ENCODE peak calls at places on chromosome 12, in ten cellular contexts. Q is activated CD8-positive, alpha-beta T cell treated with anti-CD3 and anti-CD28 coated beads for 36 hours; H is heart left ventricle; S is activated T-helper 17 cell treated with anti-CD3 and anti-CD28 coated beads, Interleukin-2, amount 50 U/mL, for 72 hours; Z is left cardiac atrium; J is activated naive CD8-positive, alpha-beta T cell treated with anti-CD3 and anti-CD28 coated beads, Interleukin-2, amount 10 ng/mL, durations not matched to agents 7 days and 5 days; R is IMR-90; B is aorta; E is upper lobe of right lung; M is Panc1. A is an unnamed sample.

GRCh38 chr12:64103821-64104220 is 118.3 kb downstream of the KICS2 start:
- ATAC-seq in M (no peak), E (no peak), J (no peak), R (no peak), B (no peak), Q (no peak), Z (no peak), H (no peak), S (no peak), A (no peak)

GRCh38 chr12:25934461-25934860 is 24.0 kb upstream of the RASSF8 start:
- ATAC-seq in S (no peak), J (no peak), E (no peak), B (no peak), M (no peak), Q (no peak), Z (no peak), R (no peak), H (no peak), A (no peak)

GRCh38 chr12:26658991-26659390 is 174.0 kb downstream of the ITPR2 start:
- ATAC-seq in S (no peak), M (no peak), Z (no peak), B (no peak), H (no peak), R (peak), Q (no peak), E (no peak), J (no peak), A (peak)

GRCh38 chr12:7929069-7929792 is 6.8 kb downstream of the SLC2A3 start:
- ATAC-seq in Q (no peak), Z (no peak), J (no peak), B (no peak), R (no peak), E (peak), H (no peak), S (no peak), M (no peak), A (no peak)

GRCh38 chr12:112716099-112717093 is 75.2 kb upstream of the RPH3A start:
- ATAC-seq in M (peak), E (peak), S (peak), J (no peak), R (no peak), B (no peak), Z (no peak), Q (peak), H (no peak), A (no peak)

GRCh38 chr12:16602412-16602811 is 3.5 kb downstream of the LMO3 start:
- ATAC-seq in J (no peak), Z (no peak), M (no peak), E (no peak), R (no peak), S (no peak), Q (no peak), H (no peak), B (no peak), A (no peak)

GRCh38 chr12:76247026-76247688 is 101.1 kb downstream of the BBS10 start:
- ATAC-seq in Z (peak), S (no peak), Q (no peak), B (no peak), R (peak), E (no peak), H (peak), M (no peak), J (no peak), A (peak)

GRCh38 chr12:12133785-12134184 is 63.0 kb downstream of the BCL2L14 start:
- ATAC-seq in E (no peak), R (no peak), M (no peak), H (no peak), Z (no peak), B (no peak), J (no peak), S (no peak), Q (no peak), A (no peak)

GRCh38 chr12:7869137-7869536 is 3.6 kb downstream of the SLC2A14 start:
- ATAC-seq in H (no peak), E (no peak), B (no peak), J (no peak), Q (no peak), R (no peak), S (no peak), Z (no peak), M (no peak), A (no peak)

GRCh38 chr12:93215290-93215678 is 162.4 kb upstream of the NUDT4 start:
- ATAC-seq in S (no peak), E (no peak), H (no peak), R (no peak), M (no peak), J (no peak), Q (no peak), B (no peak), Z (no peak), A (no peak)

GRCh38 chr12:34219046-34219770 is 196.9 kb downstream of the ALG10 start:
- ATAC-seq in R (no peak), Z (peak), B (no peak), Q (no peak), J (peak), E (peak), M (no peak), S (peak), H (peak), A (no peak)

GRCh38 chr12:106978035-106978800 is 8.7 kb downstream of the MTERF2 start:
- ATAC-seq in S (no peak), B (no peak), Q (no peak), M (no peak), J (no peak), H (no peak), Z (peak), E (no peak), R (no peak), A (no peak)

GRCh38 chr12:68180792-68181744 is 21.5 kb upstream of the IFNG start:
- ATAC-seq in Q (peak), E (no peak), Z (no peak), S (peak), R (no peak), B (no peak), J (peak), H (peak), M (no peak), A (no peak)

GRCh38 chr12:53500119-53500775 is 836 bp upstream of the TARBP2 start:
- ATAC-seq in E (peak), H (no peak), Q (no peak), M (no peak), R (no peak), J (no peak), B (peak), Z (peak), S (no peak), A (peak)

GRCh38 chr12:104792570-104792969 is 165.5 kb downstream of the SLC41A2 start:
- ATAC-seq in M (peak), B (peak), R (peak), H (peak), E (peak), Z (peak), S (no peak), J (no peak), Q (no peak), A (peak)

GRCh38 chr12:51911788-51912711 is 4.7 kb downstream of the ACVRL1 start:
- ATAC-seq in E (peak), M (no peak), Z (peak), J (no peak), S (no peak), H (peak), Q (no peak), B (peak), R (peak), A (peak)

GRCh38 chr12:23399402-23399933 is 550.0 kb downstream of the SOX5 start:
- ATAC-seq in Q (no peak), R (no peak), S (no peak), Z (no peak), H (no peak), M (no peak), J (no peak), E (no peak), B (no peak), A (no peak)

GRCh38 chr12:49615725-49616124 is 7.6 kb upstream of the PRPF40B start:
- ATAC-seq in B (no peak), Q (no peak), S (no peak), Z (no peak), H (no peak), R (no peak), E (no peak), J (no peak), M (no peak), A (no peak)

GRCh38 chr12:76047060-76047459 is 15.5 kb upstream of the PHLDA1 start:
- ATAC-seq in Q (no peak), E (no peak), S (no peak), J (no peak), Z (no peak), B (no peak), M (no peak), H (no peak), R (no peak), A (no peak)

GRCh38 chr12:120366884-120367251 is 2.1 kb downstream of the MSI1 start:
- ATAC-seq in R (no peak), H (no peak), B (no peak), E (no peak), Z (no peak), M (no peak), Q (no peak), S (no peak), J (no peak), A (no peak)

GRCh38 chr12:47419500-47419899 is 286.3 kb downstream of the RPAP3 start:
- ATAC-seq in M (no peak), H (no peak), S (peak), B (no peak), E (no peak), Q (peak), J (no peak), Z (no peak), R (peak), A (no peak)

A was measured in gastroesophageal sphincter.